ENCODE peak calls at places on chromosomes 4 and X, in six cellular contexts. W is vagina, K is suprapubic skin, S is endothelial cell of umbilical vein, C is choroid plexus epithelial cell, V is GM23248. B is an unnamed sample.

GRCh38 chrX:1561164-1561563 is 24.2 kb upstream of the P2RY8 start:
- DNase-seq in W (no peak), K (no peak), S (no peak), C (no peak), V (no peak), B (no peak)

GRCh38 chr4:161799687-161800086 is 364.1 kb downstream of the FSTL5 start:
- DNase-seq in W (no peak), K (no peak), S (no peak), C (peak; percentile 29), V (no peak), B (no peak)

GRCh38 chr4:141046255-141046654 is 87.0 kb downstream of the RNF150 start:
- DNase-seq in W (no peak), K (no peak), S (no peak), C (peak; percentile 99), V (peak; percentile 99), B (no peak)

GRCh38 chr4:9994246-9994847 is 26.9 kb downstream of the SLC2A9 start:
- DNase-seq in W (no peak), K (no peak), S (no peak), C (no peak), V (no peak), B (no peak)

GRCh38 chr4:137861682-137862081 is 329.4 kb upstream of the PCDH18 start:
- DNase-seq in W (no peak), K (no peak), S (peak; percentile 32), C (peak; percentile 59), V (peak; percentile 63), B (no peak)

GRCh38 chrX:11611161-11611560 is 54.6 kb downstream of the ARHGAP6 start:
- DNase-seq in W (no peak), K (no peak), S (no peak), C (no peak), V (no peak), B (no peak)

GRCh38 chrX:48573690-48574269 is 504 bp upstream of the RBM3 start:
- DNase-seq in W (no peak), K (no peak), S (peak; percentile 61), C (peak; percentile 52), V (no peak), B (peak; percentile 85)

GRCh38 chr4:22063613-22064012 is 115.0 kb upstream of the KCNIP4 start:
- DNase-seq in W (no peak), K (no peak), S (no peak), C (no peak), V (peak; percentile 58), B (no peak)

GRCh38 chr4:25454491-25454890 is 77.4 kb downstream of the ANAPC4 start:
- DNase-seq in W (no peak), K (no peak), S (peak; percentile 22), C (no peak), V (no peak), B (no peak)

GRCh38 chr4:171561419-171561818 is 251.8 kb upstream of the GALNTL6 start:
- DNase-seq in W (no peak), K (no peak), S (no peak), C (no peak), V (no peak), B (no peak)

GRCh38 chr4:7199771-7200441 is 7.6 kb downstream of the SORCS2 start:
- DNase-seq in W (peak; percentile 67), K (peak; percentile 70), S (no peak), C (no peak), V (no peak), B (no peak)

GRCh38 chr4:130395871-130396270 is 1299.9 kb downstream of the C4orf33 start:
- DNase-seq in W (no peak), K (no peak), S (peak; percentile 84), C (peak; percentile 90), V (peak; percentile 60), B (no peak)

GRCh38 chr4:136664988-136665387 is 867.3 kb downstream of the PCDH18 start:
- DNase-seq in W (no peak), K (no peak), S (peak; percentile 8), C (peak; percentile 41), V (no peak), B (no peak)

GRCh38 chr4:157574606-157575005 is 354.1 kb downstream of the GRIA2 start:
- DNase-seq in W (no peak), K (no peak), S (no peak), C (no peak), V (no peak), B (no peak)

GRCh38 chrX:139739138-139739537 is 31.2 kb upstream of the MCF2 start:
- DNase-seq in W (no peak), K (no peak), S (peak; percentile 44), C (no peak), V (peak; percentile 62), B (no peak)

GRCh38 chr4:162163892-162164759 is at the start of gene FSTL5:
- DNase-seq in W (no peak), K (no peak), S (peak; percentile 82), C (peak; percentile 81), V (peak; percentile 27), B (peak; percentile 66)

GRCh38 chrX:39755152-39756032 is 342.4 kb downstream of the BCOR start:
- DNase-seq in W (no peak), K (peak; percentile 81), S (peak; percentile 92), C (peak; percentile 93), V (peak; percentile 93), B (no peak)

GRCh38 chr4:176805155-176805554 is 12.4 kb upstream of the VEGFC start:
- DNase-seq in W (no peak), K (no peak), S (no peak), C (peak; percentile 88), V (peak; percentile 63), B (no peak)

GRCh38 chrX:24651783-24652182 is 4.6 kb upstream of the PCYT1B start:
- DNase-seq in W (no peak), K (no peak), S (no peak), C (no peak), V (no peak), B (no peak)

GRCh38 chrX:24647257-24648058 is at the start of gene PCYT1B:
- DNase-seq in W (no peak), K (peak; percentile 81), S (peak; percentile 73), C (peak; percentile 63), V (peak; percentile 61), B (peak; percentile 82)

GRCh38 chrX:24643116-24643515 is 4.0 kb downstream of the PCYT1B start:
- DNase-seq in W (no peak), K (no peak), S (no peak), C (peak; percentile 2), V (peak; percentile 2), B (no peak)

DNA sequence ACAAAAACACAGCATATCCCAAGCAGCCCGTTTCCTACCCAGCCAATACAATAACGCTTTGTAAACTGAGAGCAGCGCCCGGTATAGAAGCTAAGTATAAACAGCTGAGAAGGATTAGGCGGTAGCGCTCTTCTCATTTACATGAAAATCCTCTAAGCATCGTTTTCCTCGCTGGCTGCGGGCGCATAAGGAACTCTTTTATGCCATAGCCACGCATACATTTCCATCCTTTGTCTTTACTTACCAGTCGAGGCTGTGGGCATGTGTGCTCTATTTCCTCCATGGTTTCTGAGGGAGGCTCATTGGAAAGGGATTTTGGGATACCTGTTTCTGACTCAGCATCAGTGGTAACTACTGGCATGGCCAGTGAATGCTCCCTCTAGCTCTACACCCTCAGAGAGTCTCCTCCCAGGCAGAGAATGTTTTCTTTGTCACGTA is 383 bp downstream of the PCYT1B start:
- DNase-seq in W (no peak), K (no peak), S (peak; percentile 14), C (peak; percentile 13), V (peak; percentile 13), B (no peak)
- H3K4me3 ChIP-seq in W (peak overlapping the region; percentile 28), K (peak overlapping the region; percentile 29), S (no peak overlapping the region), C (peak overlapping the region; percentile 29), V (peak overlapping the region; percentile 53), B (no peak overlapping the region)

GRCh38 chr4:134202136-134202535 is 547 bp upstream of the PABPC4L start:
- DNase-seq in W (no peak), K (no peak), S (no peak), C (peak; percentile 34), V (no peak), B (no peak)
- H3K4me3 ChIP-seq in W (peak overlapping the region; percentile 56), K (peak overlapping the region; percentile 65), S (no peak overlapping the region), C (no peak overlapping the region), V (peak overlapping the region; percentile 69), B (peak overlapping the region; percentile 60)

GRCh38 chrX:153828723-153829548 is 1.4 kb downstream of the PDZD4 start:
- DNase-seq in W (no peak), K (no peak), S (no peak), C (peak; percentile 3), V (peak; percentile 6), B (peak; percentile 64)

GRCh38 chrX:153830632-153831434 is 489 bp upstream of the PDZD4 start:
- DNase-seq in W (no peak), K (no peak), S (no peak), C (no peak), V (peak; percentile 11), B (no peak)

GRCh38 chrX:153828308-153828707 is 2.0 kb downstream of the PDZD4 start:
- DNase-seq in W (no peak), K (no peak), S (no peak), C (peak; percentile 38), V (no peak), B (peak; percentile 60)

GRCh38 chrX:153829799-153830631 is at the start of gene PDZD4:
- DNase-seq in W (no peak), K (no peak), S (no peak), C (no peak), V (peak; percentile 9), B (peak; percentile 70)

DNA sequence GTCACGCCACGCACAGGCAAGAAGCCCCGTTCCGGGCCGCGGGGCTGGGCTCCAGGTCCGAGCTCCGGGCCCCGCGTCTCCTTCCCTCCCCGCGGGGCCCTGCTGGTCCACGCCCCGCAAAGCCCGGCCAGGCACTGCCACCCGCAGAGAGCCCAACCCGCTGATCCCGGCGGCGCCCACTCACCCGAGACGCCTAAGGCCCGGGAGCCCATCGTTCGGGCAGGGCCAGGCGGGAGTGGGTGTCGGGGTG is 870 bp downstream of the PDZD4 start:
- DNase-seq in W (no peak), K (no peak), S (no peak), C (no peak), V (peak; percentile 19), B (peak; percentile 68)
- H3K4me3 ChIP-seq in W (peak overlapping the region; percentile 42), K (peak overlapping the region; percentile 48), S (no peak overlapping the region), C (no peak overlapping the region), V (no peak overlapping the region), B (peak overlapping the region; percentile 39)

GRCh38 chrX:132490086-132490419 is 1.2 kb upstream of the MBNL3 start:
- DNase-seq in W (no peak), K (no peak), S (no peak), C (no peak), V (no peak), B (no peak)
- H3K4me3 ChIP-seq in W (peak overlapping the region; percentile 46), K (peak overlapping the region; percentile 62), S (peak overlapping the region; percentile 29), C (peak overlapping the region; percentile 65), V (peak overlapping the region; percentile 90), B (peak overlapping the region; percentile 35)

DNA sequence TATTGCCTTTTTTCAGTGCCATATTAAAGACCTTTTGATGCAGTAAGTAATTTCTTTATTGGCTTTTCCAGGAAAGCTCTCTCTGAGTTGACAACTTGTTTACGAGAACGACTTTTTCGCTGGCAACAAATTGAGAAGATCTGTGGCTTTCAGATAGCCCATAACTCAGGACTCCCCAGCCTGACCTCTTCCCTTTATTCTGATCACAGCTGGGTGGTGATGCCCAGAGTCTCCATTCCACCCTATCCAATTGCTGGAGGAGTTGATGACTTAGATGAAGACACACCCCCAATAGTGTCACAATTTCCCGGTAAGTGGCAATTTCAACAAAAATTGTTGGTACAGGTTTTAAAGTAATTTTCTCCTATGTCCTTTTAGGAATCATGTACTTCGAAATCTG is 148.1 kb downstream of the STIM2 start:
- DNase-seq in W (no peak), K (no peak), S (no peak), C (no peak), V (peak; percentile 45), B (no peak)
- H3K4me3 ChIP-seq in W (no peak overlapping the region), K (no peak overlapping the region), S (no peak overlapping the region), C (no peak overlapping the region), V (no peak overlapping the region), B (no peak overlapping the region)

B was measured in spleen.